ENCODE peak calls at places on chromosomes 16 and 17, in eight cellular contexts. One of them, this sample, is unnamed.
A peak's percentile ranks its signal among the peaks of the same experiment; 100 is the strongest.

GRCh38 chr16:10536814-10537389 is 43.5 kb downstream of the EMP2 start:
- DNase-seq in Caco-2: no peak
- DNase-seq in epithelial cell of esophagus: peak; percentile 35
- DNase-seq in nephron progenitor cell: no peak
- DNase-seq in prostate gland: no peak
- DNase-seq in AG09309: no peak
- DNase-seq in BJ: no peak
- DNase-seq in bronchial epithelial cell: peak; percentile 71
- DNase-seq in this sample: no peak

GRCh38 chr17:78383725-78384471 is 5.4 kb downstream of the PGS1 start:
- DNase-seq in Caco-2: no peak
- DNase-seq in epithelial cell of esophagus: peak; percentile 98
- DNase-seq in nephron progenitor cell: no peak
- DNase-seq in prostate gland: peak; percentile 80
- DNase-seq in AG09309: peak; percentile 99
- DNase-seq in BJ: peak; percentile 96
- DNase-seq in bronchial epithelial cell: peak; percentile 99
- DNase-seq in this sample: peak; percentile 97

GRCh38 chr17:74759243-74759801 is 10.9 kb downstream of the NHERF1 start:
- DNase-seq in Caco-2: peak; percentile 71
- DNase-seq in epithelial cell of esophagus: no peak
- DNase-seq in nephron progenitor cell: no peak
- DNase-seq in prostate gland: no peak
- DNase-seq in AG09309: no peak
- DNase-seq in BJ: no peak
- DNase-seq in bronchial epithelial cell: no peak
- DNase-seq in this sample: no peak

GRCh38 chr16:67326472-67327309 is at the start of the genes KCTD19 and LRRC36:
- DNase-seq in Caco-2: peak; percentile 72
- DNase-seq in epithelial cell of esophagus: peak; percentile 30
- DNase-seq in nephron progenitor cell: peak; percentile 96
- DNase-seq in prostate gland: peak; percentile 35
- DNase-seq in AG09309: no peak
- DNase-seq in BJ: no peak
- DNase-seq in bronchial epithelial cell: no peak
- DNase-seq in this sample: no peak

GRCh38 chr17:1315891-1316403 is 36.5 kb downstream of the TRARG1 start:
- DNase-seq in Caco-2: no peak
- DNase-seq in epithelial cell of esophagus: no peak
- DNase-seq in nephron progenitor cell: no peak
- DNase-seq in prostate gland: no peak
- DNase-seq in AG09309: no peak
- DNase-seq in BJ: no peak
- DNase-seq in bronchial epithelial cell: no peak
- DNase-seq in this sample: no peak

GRCh38 chr16:3112058-3112880 is at the start of gene ZNF205:
- DNase-seq in Caco-2: peak; percentile 84
- DNase-seq in epithelial cell of esophagus: peak; percentile 82
- DNase-seq in nephron progenitor cell: peak; percentile 81
- DNase-seq in prostate gland: peak; percentile 64
- DNase-seq in AG09309: peak; percentile 10
- DNase-seq in BJ: no peak
- DNase-seq in bronchial epithelial cell: peak; percentile 59
- DNase-seq in this sample: no peak

GRCh38 chr17:80836971-80837481 is 154.6 kb upstream of the CHMP6 start:
- DNase-seq in Caco-2: no peak
- DNase-seq in epithelial cell of esophagus: no peak
- DNase-seq in nephron progenitor cell: no peak
- DNase-seq in prostate gland: no peak
- DNase-seq in AG09309: no peak
- DNase-seq in BJ: no peak
- DNase-seq in bronchial epithelial cell: no peak
- DNase-seq in this sample: no peak

GRCh38 chr17:13154403-13154802 is 136.6 kb upstream of the ELAC2 start:
- DNase-seq in Caco-2: no peak
- DNase-seq in epithelial cell of esophagus: no peak
- DNase-seq in nephron progenitor cell: no peak
- DNase-seq in prostate gland: no peak
- DNase-seq in AG09309: no peak
- DNase-seq in BJ: no peak
- DNase-seq in bronchial epithelial cell: no peak
- DNase-seq in this sample: no peak

GRCh38 chr16:23122107-23122506 is 27.1 kb downstream of the USP31 start:
- DNase-seq in Caco-2: no peak
- DNase-seq in epithelial cell of esophagus: no peak
- DNase-seq in nephron progenitor cell: no peak
- DNase-seq in prostate gland: no peak
- DNase-seq in AG09309: no peak
- DNase-seq in BJ: no peak
- DNase-seq in bronchial epithelial cell: no peak
- DNase-seq in this sample: no peak

GRCh38 chr17:78645421-78646295 is 68.5 kb upstream of the DNAH17 start:
- DNase-seq in Caco-2: no peak
- DNase-seq in epithelial cell of esophagus: no peak
- DNase-seq in nephron progenitor cell: no peak
- DNase-seq in prostate gland: no peak
- DNase-seq in AG09309: no peak
- DNase-seq in BJ: no peak
- DNase-seq in bronchial epithelial cell: peak; percentile 5
- DNase-seq in this sample: no peak

GRCh38 chr16:19681637-19682036 is 36.4 kb downstream of the KNOP1 start:
- DNase-seq in Caco-2: no peak
- DNase-seq in epithelial cell of esophagus: no peak
- DNase-seq in nephron progenitor cell: no peak
- DNase-seq in prostate gland: no peak
- DNase-seq in AG09309: no peak
- DNase-seq in BJ: no peak
- DNase-seq in bronchial epithelial cell: no peak
- DNase-seq in this sample: no peak

GRCh38 chr17:47099451-47099986 is 89.6 kb downstream of the CDC27 start:
- DNase-seq in Caco-2: no peak
- DNase-seq in epithelial cell of esophagus: no peak
- DNase-seq in nephron progenitor cell: no peak
- DNase-seq in prostate gland: no peak
- DNase-seq in AG09309: no peak
- DNase-seq in BJ: no peak
- DNase-seq in bronchial epithelial cell: no peak
- DNase-seq in this sample: no peak

GRCh38 chr16:27112093-27112811 is 45.5 kb downstream of the C16orf82 start:
- DNase-seq in Caco-2: no peak
- DNase-seq in epithelial cell of esophagus: no peak
- DNase-seq in nephron progenitor cell: no peak
- DNase-seq in prostate gland: no peak
- DNase-seq in AG09309: no peak
- DNase-seq in BJ: no peak
- DNase-seq in bronchial epithelial cell: no peak
- DNase-seq in this sample: no peak

GRCh38 chr16:70646260-70647241 is at the start of gene IL34:
- DNase-seq in Caco-2: no peak
- DNase-seq in epithelial cell of esophagus: no peak
- DNase-seq in nephron progenitor cell: peak; percentile 44
- DNase-seq in prostate gland: no peak
- DNase-seq in AG09309: no peak
- DNase-seq in BJ: no peak
- DNase-seq in bronchial epithelial cell: no peak
- DNase-seq in this sample: no peak

GRCh38 chr17:12046786-12047185 is 26.1 kb downstream of the MAP2K4 start:
- DNase-seq in Caco-2: no peak
- DNase-seq in epithelial cell of esophagus: no peak
- DNase-seq in nephron progenitor cell: no peak
- DNase-seq in prostate gland: no peak
- DNase-seq in AG09309: no peak
- DNase-seq in BJ: no peak
- DNase-seq in bronchial epithelial cell: no peak
- DNase-seq in this sample: no peak

GRCh38 chr17:8707591-8708453 is 36.8 kb downstream of the CCDC42 start:
- DNase-seq in Caco-2: no peak
- DNase-seq in epithelial cell of esophagus: no peak
- DNase-seq in nephron progenitor cell: no peak
- DNase-seq in prostate gland: no peak
- DNase-seq in AG09309: no peak
- DNase-seq in BJ: no peak
- DNase-seq in bronchial epithelial cell: no peak
- DNase-seq in this sample: no peak

GRCh38 chr16:22296225-22297113 is 740 bp upstream of the POLR3E start:
- DNase-seq in Caco-2: no peak
- DNase-seq in epithelial cell of esophagus: peak; percentile 24
- DNase-seq in nephron progenitor cell: peak; percentile 22
- DNase-seq in prostate gland: no peak
- DNase-seq in AG09309: no peak
- DNase-seq in BJ: no peak
- DNase-seq in bronchial epithelial cell: peak; percentile 25
- DNase-seq in this sample: no peak

GRCh38 chr16:29745853-29746345 is at the start of gene C16orf54:
- DNase-seq in Caco-2: no peak
- DNase-seq in epithelial cell of esophagus: no peak
- DNase-seq in nephron progenitor cell: no peak
- DNase-seq in prostate gland: no peak
- DNase-seq in AG09309: no peak
- DNase-seq in BJ: no peak
- DNase-seq in bronchial epithelial cell: no peak
- DNase-seq in this sample: no peak

GRCh38 chr17:49690256-49690655 is 12.4 kb upstream of the SPOP start:
- DNase-seq in Caco-2: no peak
- DNase-seq in epithelial cell of esophagus: no peak
- DNase-seq in nephron progenitor cell: no peak
- DNase-seq in prostate gland: no peak
- DNase-seq in AG09309: no peak
- DNase-seq in BJ: no peak
- DNase-seq in bronchial epithelial cell: no peak
- DNase-seq in this sample: no peak

GRCh38 chr17:7634384-7634783 is 4.4 kb downstream of the SHBG start:
- DNase-seq in Caco-2: peak; percentile 68
- DNase-seq in epithelial cell of esophagus: peak; percentile 23
- DNase-seq in nephron progenitor cell: peak; percentile 84
- DNase-seq in prostate gland: no peak
- DNase-seq in AG09309: no peak
- DNase-seq in BJ: no peak
- DNase-seq in bronchial epithelial cell: no peak
- DNase-seq in this sample: no peak

GRCh38 chr17:57256708-57257112 is 387 bp downstream of the MSI2 start:
- DNase-seq in Caco-2: peak; percentile 29
- DNase-seq in epithelial cell of esophagus: peak; percentile 36
- DNase-seq in nephron progenitor cell: no peak
- DNase-seq in prostate gland: peak; percentile 31
- DNase-seq in AG09309: no peak
- DNase-seq in BJ: no peak
- DNase-seq in bronchial epithelial cell: no peak
- DNase-seq in this sample: no peak

GRCh38 chr16:85497622-85498314 is 115.4 kb upstream of the GSE1 start:
- DNase-seq in Caco-2: no peak
- DNase-seq in epithelial cell of esophagus: no peak
- DNase-seq in nephron progenitor cell: no peak
- DNase-seq in prostate gland: no peak
- DNase-seq in AG09309: no peak
- DNase-seq in BJ: no peak
- DNase-seq in bronchial epithelial cell: no peak
- DNase-seq in this sample: no peak

GRCh38 chr16:47779201-47780016 is 318.3 kb downstream of the PHKB start:
- DNase-seq in Caco-2: no peak
- DNase-seq in epithelial cell of esophagus: no peak
- DNase-seq in nephron progenitor cell: no peak
- DNase-seq in prostate gland: no peak
- DNase-seq in AG09309: no peak
- DNase-seq in BJ: no peak
- DNase-seq in bronchial epithelial cell: no peak
- DNase-seq in this sample: no peak

DNA sequence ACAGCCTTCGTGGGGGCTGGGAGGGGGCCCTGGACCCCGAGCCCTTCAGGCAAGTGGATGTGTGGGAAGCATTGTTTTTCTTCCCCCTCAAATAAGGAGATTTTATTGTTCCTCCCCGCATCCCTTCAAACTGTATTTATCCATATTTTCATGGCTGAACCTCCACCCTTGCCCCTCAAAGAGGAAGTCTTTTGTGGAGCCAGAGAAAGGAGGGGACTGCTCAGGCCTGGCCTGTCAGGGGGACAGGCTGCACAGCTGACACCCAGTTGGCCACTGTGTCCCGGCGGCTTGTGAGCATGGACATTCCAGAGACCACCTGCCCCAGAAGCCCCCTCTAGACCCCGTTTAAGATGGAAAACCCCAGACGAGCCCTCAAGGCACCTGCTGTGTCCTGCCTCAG is 15.9 kb downstream of the HEXIM2 start:
- DNase-seq in Caco-2: no peak
- DNase-seq in epithelial cell of esophagus: no peak
- DNase-seq in nephron progenitor cell: no peak
- DNase-seq in prostate gland: no peak
- DNase-seq in AG09309: no peak
- DNase-seq in BJ: no peak
- DNase-seq in bronchial epithelial cell: no peak
- DNase-seq in this sample: no peak
- TF ChIP-seq CTCF in Caco-2: no peak
- TF ChIP-seq CTCF in epithelial cell of esophagus: no peak
- TF ChIP-seq CTCF in nephron progenitor cell: no peak
- TF ChIP-seq CTCF in prostate gland: no peak
- TF ChIP-seq CTCF in AG09309: no peak
- TF ChIP-seq CTCF in BJ: no peak
- TF ChIP-seq CTCF in bronchial epithelial cell: no peak
- TF ChIP-seq CTCF in this sample: no peak

GRCh38 chr17:17130077-17130844 is 75.9 kb downstream of the PLD6 start:
- DNase-seq in Caco-2: no peak
- DNase-seq in epithelial cell of esophagus: no peak
- DNase-seq in nephron progenitor cell: no peak
- DNase-seq in prostate gland: no peak
- DNase-seq in AG09309: no peak
- DNase-seq in BJ: no peak
- DNase-seq in bronchial epithelial cell: no peak
- DNase-seq in this sample: no peak
- TF ChIP-seq CTCF in Caco-2: no peak
- TF ChIP-seq CTCF in epithelial cell of esophagus: no peak
- TF ChIP-seq CTCF in nephron progenitor cell: no peak
- TF ChIP-seq CTCF in prostate gland: no peak
- TF ChIP-seq CTCF in AG09309: no peak
- TF ChIP-seq CTCF in BJ: no peak
- TF ChIP-seq CTCF in bronchial epithelial cell: no peak
- TF ChIP-seq CTCF in this sample: no peak

GRCh38 chr17:34443832-34444469 is 80.9 kb upstream of the CCL1 start:
- DNase-seq in Caco-2: peak; percentile 55
- DNase-seq in epithelial cell of esophagus: no peak
- DNase-seq in nephron progenitor cell: peak; percentile 23
- DNase-seq in prostate gland: no peak
- DNase-seq in AG09309: no peak
- DNase-seq in BJ: no peak
- DNase-seq in bronchial epithelial cell: no peak
- DNase-seq in this sample: no peak
- TF ChIP-seq CTCF in Caco-2: no peak
- TF ChIP-seq CTCF in epithelial cell of esophagus: peak; percentile 29
- TF ChIP-seq CTCF in nephron progenitor cell: no peak
- TF ChIP-seq CTCF in prostate gland: no peak
- TF ChIP-seq CTCF in AG09309: peak; percentile 2
- TF ChIP-seq CTCF in BJ: no peak
- TF ChIP-seq CTCF in bronchial epithelial cell: no peak
- TF ChIP-seq CTCF in this sample: no peak

DNA sequence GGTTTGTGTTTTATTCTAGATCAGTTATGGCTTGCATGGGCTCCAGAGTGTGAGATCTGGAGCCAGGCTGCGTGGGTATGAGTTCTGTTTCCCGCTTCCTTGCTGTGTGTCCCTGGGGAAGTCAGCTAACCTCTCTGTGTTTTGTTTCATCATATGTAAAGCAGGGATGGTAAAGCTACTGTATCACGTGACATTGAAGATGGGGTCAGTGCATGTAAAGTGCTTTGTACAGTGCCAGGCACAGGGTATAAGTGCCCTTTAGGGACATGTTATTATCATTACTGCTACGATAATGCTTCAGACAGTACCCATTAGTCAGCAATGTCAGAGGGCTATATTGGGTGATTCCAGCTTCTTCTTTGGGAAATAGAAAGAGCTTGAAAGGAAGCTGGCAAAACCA is 186.2 kb downstream of the FOXL1 start:
- DNase-seq in Caco-2: no peak
- DNase-seq in epithelial cell of esophagus: no peak
- DNase-seq in nephron progenitor cell: no peak
- DNase-seq in prostate gland: no peak
- DNase-seq in AG09309: no peak
- DNase-seq in BJ: no peak
- DNase-seq in bronchial epithelial cell: no peak
- DNase-seq in this sample: no peak
- TF ChIP-seq CTCF in Caco-2: no peak
- TF ChIP-seq CTCF in epithelial cell of esophagus: no peak
- TF ChIP-seq CTCF in nephron progenitor cell: no peak
- TF ChIP-seq CTCF in prostate gland: no peak
- TF ChIP-seq CTCF in AG09309: no peak
- TF ChIP-seq CTCF in BJ: no peak
- TF ChIP-seq CTCF in bronchial epithelial cell: no peak
- TF ChIP-seq CTCF in this sample: no peak